ENCODE peak calls at places on chromosomes 7 and 10, in ten cellular contexts. O is lower leg skin, G is astrocyte of the cerebellum, H is psoas muscle, Y is progenitor cell of endocrine pancreas, T is HCT116, A is GM13976, Q is brain microvascular endothelial cell, P is ovary, X is tibial nerve. M is an unnamed sample.

GRCh38 chr7:2811476-2812118 is 32.5 kb downstream of the GNA12 start:
- DNase-seq in O (no peak), G (no peak), H (peak; percentile 77), Y (no peak), T (no peak), A (no peak), Q (no peak), P (peak; percentile 65), X (no peak), M (no peak)

GRCh38 chr7:29859089-29859488 is 52.8 kb downstream of the WIPF3 start:
- DNase-seq in O (no peak), G (no peak), H (no peak), Y (no peak), T (no peak), A (no peak), Q (no peak), P (no peak), X (no peak), M (no peak)

GRCh38 chr7:1669954-1670893 is at the start of gene ELFN1:
- DNase-seq in O (no peak), G (no peak), H (peak; percentile 46), Y (peak; percentile 68), T (no peak), A (peak; percentile 46), Q (no peak), P (no peak), X (no peak), M (no peak)

GRCh38 chr7:42914009-42914725 is 2.3 kb upstream of the C7orf25 start:
- DNase-seq in O (no peak), G (no peak), H (no peak), Y (no peak), T (no peak), A (no peak), Q (no peak), P (no peak), X (no peak), M (peak; percentile 8)

GRCh38 chr10:49365275-49365674 is 30.6 kb downstream of the DRGX start:
- DNase-seq in O (peak; percentile 3), G (no peak), H (no peak), Y (no peak), T (no peak), A (no peak), Q (no peak), P (no peak), X (no peak), M (no peak)

GRCh38 chr10:80356563-80356999 is at the start of the genes DYDC1 and DYDC2:
- DNase-seq in O (no peak), G (no peak), H (peak; percentile 60), Y (peak; percentile 62), T (no peak), A (peak; percentile 58), Q (no peak), P (peak; percentile 60), X (no peak), M (peak; percentile 79)

GRCh38 chr10:22927661-22928403 is at the start of gene ARMC3:
- DNase-seq in O (no peak), G (peak; percentile 3), H (peak; percentile 69), Y (peak; percentile 87), T (peak; percentile 18), A (peak; percentile 62), Q (peak; percentile 36), P (peak; percentile 11), X (no peak), M (peak; percentile 76)

GRCh38 chr7:94420321-94420720 is 25.6 kb downstream of the COL1A2 start:
- DNase-seq in O (no peak), G (no peak), H (no peak), Y (no peak), T (no peak), A (no peak), Q (no peak), P (no peak), X (no peak), M (no peak)

GRCh38 chr10:33571616-33572015 is 237.1 kb upstream of the NRP1 start:
- DNase-seq in O (no peak), G (no peak), H (no peak), Y (no peak), T (no peak), A (no peak), Q (no peak), P (no peak), X (no peak), M (no peak)

GRCh38 chr7:30984359-30985107 is 20.8 kb downstream of the GHRHR start:
- DNase-seq in O (no peak), G (peak; percentile 42), H (no peak), Y (no peak), T (peak; percentile 34), A (no peak), Q (no peak), P (no peak), X (no peak), M (peak; percentile 9)

GRCh38 chr7:44471850-44472249 is 18.6 kb downstream of the NUDCD3 start:
- DNase-seq in O (no peak), G (no peak), H (no peak), Y (no peak), T (no peak), A (no peak), Q (no peak), P (no peak), X (no peak), M (no peak)

GRCh38 chr10:109062371-109062770 is 860.9 kb downstream of the XPNPEP1 start:
- DNase-seq in O (no peak), G (peak; percentile 12), H (no peak), Y (no peak), T (no peak), A (no peak), Q (no peak), P (no peak), X (no peak), M (no peak)

GRCh38 chr7:73992104-73992562 is 35.8 kb upstream of the ELN start:
- DNase-seq in O (no peak), G (peak; percentile 60), H (no peak), Y (no peak), T (no peak), A (no peak), Q (peak; percentile 36), P (peak; percentile 48), X (no peak), M (no peak)

GRCh38 chr7:115816318-115816974 is 214.1 kb downstream of the TFEC start:
- DNase-seq in O (no peak), G (no peak), H (no peak), Y (no peak), T (no peak), A (no peak), Q (no peak), P (no peak), X (no peak), M (no peak)

DNA sequence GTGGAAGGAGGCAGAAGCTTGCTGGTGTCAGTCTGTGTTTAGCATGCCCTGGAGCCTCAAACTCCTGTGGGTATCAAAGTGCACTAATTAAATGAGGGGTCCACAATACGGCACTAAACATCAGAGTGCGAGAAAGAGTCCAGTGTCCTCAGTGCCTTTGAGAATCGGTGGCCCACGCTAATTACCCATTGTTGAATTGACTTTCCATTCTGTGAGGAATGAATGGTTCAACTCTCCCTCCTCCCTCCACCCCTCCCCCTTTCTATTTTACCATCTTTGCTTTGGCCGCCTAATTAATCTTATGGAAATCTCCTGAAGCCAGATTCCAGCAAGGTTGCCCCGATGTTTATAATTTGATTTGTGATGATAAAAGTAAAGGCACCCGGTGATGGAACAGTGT is 217.8 kb downstream of the TFEC start:
- DNase-seq in O (no peak), G (no peak), H (no peak), Y (no peak), T (no peak), A (no peak), Q (no peak), P (no peak), X (no peak), M (no peak)
- TF ChIP-seq CTCF in O (no peak), G (no peak), H (no peak), Y (no peak), T (no peak), A (no peak), Q (no peak), P (no peak), X (no peak), M (no peak)

DNA sequence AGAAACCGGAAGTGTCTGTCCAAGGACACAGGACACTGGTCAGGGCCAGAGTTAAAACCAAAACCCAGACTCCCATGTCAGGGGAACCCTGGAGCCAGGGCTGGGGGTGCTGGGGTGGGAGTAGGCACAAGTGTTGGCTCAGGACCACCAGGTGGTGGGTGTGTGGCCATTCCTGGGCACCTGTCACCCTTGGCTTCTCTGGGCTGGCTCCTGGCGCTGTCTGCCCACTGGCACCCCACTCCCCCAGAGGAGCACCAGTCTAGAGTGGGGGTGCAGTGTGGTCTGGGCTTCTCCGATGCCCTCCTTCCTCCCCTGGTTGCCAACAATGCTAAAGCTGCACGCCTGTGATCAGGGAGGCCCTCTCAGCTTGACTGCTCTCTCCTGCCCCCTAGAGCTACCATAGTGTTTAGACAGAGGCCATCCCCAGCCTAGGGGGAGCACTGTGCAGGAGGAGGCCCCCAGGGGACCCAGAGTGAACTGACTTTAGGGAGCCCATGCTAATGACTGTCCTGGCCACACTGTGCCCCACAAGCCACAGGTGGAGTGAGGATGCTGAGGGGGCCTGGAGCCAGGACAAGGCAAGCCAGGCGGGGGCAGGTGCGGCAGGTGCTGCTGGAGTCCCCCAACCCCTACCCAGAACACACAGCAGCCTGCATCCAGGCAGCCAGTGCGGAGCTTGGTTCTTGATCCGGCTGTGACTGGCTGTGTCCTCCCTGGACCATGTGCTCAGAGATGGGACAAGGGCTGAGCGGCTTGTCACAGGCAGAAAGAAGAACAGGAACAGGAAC is 11.0 kb downstream of the RASGEF1A start:
- DNase-seq in O (peak; percentile 9), G (no peak), H (no peak), Y (peak; percentile 9), T (peak; percentile 21), A (peak; percentile 82), Q (no peak), P (no peak), X (no peak), M (peak; percentile 69)
- TF ChIP-seq CTCF in O (no peak), G (peak; percentile 39), H (no peak), Y (peak; percentile 58), T (peak; percentile 95), A (peak; percentile 36), Q (peak; percentile 70), P (no peak), X (peak; percentile 43), M (peak; percentile 77)

DNA sequence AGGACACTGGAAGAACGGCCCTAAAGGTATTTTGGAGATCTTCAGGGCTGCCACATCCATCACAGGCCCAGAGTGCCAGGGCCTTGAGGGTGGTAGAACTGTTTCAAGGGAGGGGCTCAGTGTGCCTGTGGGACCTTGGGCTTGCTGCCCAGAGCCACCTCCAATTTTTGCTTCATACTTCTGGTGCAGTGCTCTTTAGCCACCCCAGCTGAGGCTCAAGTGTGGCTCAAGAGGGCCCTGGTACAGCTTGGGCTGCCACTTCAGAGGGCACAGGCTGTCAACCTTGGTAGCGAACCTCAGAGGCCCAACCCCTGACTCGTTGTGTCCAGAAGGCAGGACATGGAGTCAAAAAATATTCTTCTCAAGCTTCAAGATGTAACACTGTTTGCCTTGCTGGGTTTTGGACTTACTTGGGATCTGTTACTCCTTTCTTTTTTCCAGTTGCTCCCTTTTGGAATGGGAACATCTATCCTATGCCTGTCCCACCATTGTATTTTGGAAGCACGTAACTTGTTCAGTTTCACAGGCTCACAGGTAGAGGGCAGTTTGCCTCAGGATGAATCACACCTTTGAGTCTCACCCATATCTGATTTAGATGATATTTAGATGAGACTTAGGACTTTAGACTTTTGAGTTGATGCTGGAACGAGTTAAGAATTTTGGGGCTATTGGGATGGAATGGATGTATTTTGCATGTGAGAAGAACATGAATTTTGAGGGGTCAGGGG is 224.8 kb downstream of the RPS24 start:
- DNase-seq in O (no peak), G (no peak), H (no peak), Y (no peak), T (no peak), A (no peak), Q (no peak), P (no peak), X (no peak), M (no peak)
- TF ChIP-seq CTCF in O (no peak), G (no peak), H (no peak), Y (peak; percentile 17), T (peak; percentile 21), A (peak; percentile 8), Q (no peak), P (no peak), X (no peak), M (no peak)

GRCh38 chr10:131998050-131998844 is 16.5 kb upstream of the BNIP3 start:
- DNase-seq in O (no peak), G (no peak), H (no peak), Y (no peak), T (no peak), A (no peak), Q (no peak), P (no peak), X (no peak), M (no peak)
- TF ChIP-seq CTCF in O (no peak), G (no peak), H (no peak), Y (no peak), T (no peak), A (no peak), Q (no peak), P (no peak), X (no peak), M (no peak)